ENCODE peak calls at places on chromosomes 1 and 21, in nine cellular contexts. X, M, N, K, D, O, R, Z and E are unnamed samples.

GRCh38 chr1:108845991-108846390 is 10.9 kb downstream of the AKNAD1 start:
- DNase-seq in N (no peak), R (no peak), K (no peak), O (no peak), X (no peak), M (no peak), Z (no peak), D (no peak), E (no peak)

GRCh38 chr1:217453816-217454215 is 177.1 kb downstream of the GPATCH2 start:
- DNase-seq in O (no peak), R (no peak), M (no peak), Z (no peak), K (no peak), X (no peak), N (no peak), D (no peak), E (no peak)

GRCh38 chr1:220755316-220755715 is 7.2 kb downstream of the MTARC2 start:
- DNase-seq in O (no peak), K (no peak), R (no peak), N (no peak), X (no peak), D (no peak), Z (no peak), M (no peak), E (no peak)

GRCh38 chr1:183276386-183276785 is 90.3 kb downstream of the LAMC2 start:
- DNase-seq in D (no peak), Z (no peak), R (no peak), K (no peak), N (no peak), X (no peak), O (no peak), M (no peak), E (no peak)

GRCh38 chr1:205936846-205937707 is 6.2 kb downstream of the SLC26A9 start:
- DNase-seq in M (no peak), K (no peak), D (no peak), O (no peak), Z (no peak), R (peak), N (no peak), X (no peak), E (no peak)

GRCh38 chr1:172450524-172450885 is 6.6 kb upstream of the PIGC start:
- DNase-seq in K (no peak), X (no peak), D (no peak), Z (no peak), M (no peak), O (no peak), N (no peak), R (peak), E (no peak)

GRCh38 chr1:209875510-209875909 is 47.7 kb downstream of the UTP25 start:
- DNase-seq in R (peak), Z (no peak), X (peak), M (no peak), K (peak), D (no peak), O (no peak), N (no peak), E (no peak)

GRCh38 chr1:48214820-48215219 is 7.7 kb upstream of the SLC5A9 start:
- DNase-seq in D (no peak), X (no peak), O (no peak), N (no peak), R (no peak), K (no peak), M (no peak), Z (no peak), E (no peak)

GRCh38 chr1:19250629-19251304 is 557 bp downstream of the EMC1 start:
- DNase-seq in N (no peak), R (no peak), Z (no peak), O (no peak), M (peak), D (peak), K (no peak), X (no peak), E (no peak)

GRCh38 chr1:240235521-240236288 is 144.0 kb downstream of the FMN2 start:
- DNase-seq in M (no peak), K (no peak), R (peak), N (no peak), X (no peak), Z (no peak), O (no peak), D (no peak), E (no peak)

GRCh38 chr1:186550832-186551231 is 89.9 kb upstream of the PDC start:
- DNase-seq in N (no peak), O (no peak), K (no peak), Z (no peak), X (no peak), D (no peak), M (no peak), R (no peak), E (no peak)

GRCh38 chr1:100354971-100355394 is 2.7 kb downstream of the CDC14A start:
- DNase-seq in O (no peak), K (peak), D (no peak), X (peak), Z (no peak), M (peak), R (peak), N (no peak), E (no peak)

GRCh38 chr1:51264470-51264869 is 28.4 kb downstream of the RNF11 start:
- DNase-seq in N (no peak), Z (no peak), R (peak), X (no peak), O (no peak), K (no peak), M (no peak), D (no peak), E (no peak)

GRCh38 chr21:41956926-41957729 is 3.3 kb upstream of the C2CD2 start:
- DNase-seq in M (no peak), D (no peak), R (peak), Z (no peak), X (no peak), N (no peak), K (no peak), O (no peak), E (no peak)

GRCh38 chr1:75035536-75035935 is 98.7 kb upstream of the LHX8 start:
- DNase-seq in Z (no peak), N (no peak), M (no peak), X (no peak), R (peak), K (no peak), O (no peak), D (no peak), E (no peak)

GRCh38 chr1:174005032-174005431 is 17.1 kb downstream of the RC3H1 start:
- DNase-seq in R (no peak), M (peak), Z (no peak), X (peak), K (no peak), N (no peak), O (no peak), D (peak), E (no peak)

GRCh38 chr1:18938707-18939070 is 17.8 kb downstream of the IFFO2 start:
- DNase-seq in X (no peak), D (no peak), N (no peak), Z (no peak), M (no peak), K (no peak), O (no peak), R (no peak), E (no peak)

GRCh38 chr1:39933956-39934941 is 20.7 kb upstream of the MFSD2A start:
- DNase-seq in M (no peak), N (no peak), R (peak), K (no peak), X (peak), O (no peak), Z (no peak), D (no peak), E (no peak)

GRCh38 chr1:1781526-1781903 is 3.2 kb upstream of the NADK start:
- DNase-seq in D (peak), M (no peak), K (no peak), Z (no peak), O (no peak), X (no peak), N (no peak), R (no peak), E (no peak)

GRCh38 chr21:34022557-34023335 is 50.6 kb upstream of the MRPS6 start:
- DNase-seq in D (peak), N (no peak), O (no peak), R (peak), Z (peak), X (peak), M (peak), K (no peak), E (no peak)

GRCh38 chr1:34060901-34061415 is 104.1 kb downstream of the CSMD2 start:
- DNase-seq in K (no peak), X (no peak), M (no peak), R (no peak), O (no peak), D (no peak), Z (no peak), N (no peak), E (no peak)

GRCh38 chr1:206890125-206890637 is 7.1 kb upstream of the IL24 start:
- DNase-seq in N (no peak), M (no peak), X (peak), O (no peak), K (no peak), R (peak), D (no peak), Z (no peak), E (no peak)

GRCh38 chr1:183310753-183311465 is 107.3 kb downstream of the NMNAT2 start:
- DNase-seq in O (no peak), K (no peak), R (no peak), X (peak), D (no peak), Z (no peak), M (no peak), N (no peak), E (no peak)

GRCh38 chr1:18109756-18110597 is 2.4 kb downstream of the IGSF21 start:
- DNase-seq in D (no peak), R (no peak), O (no peak), Z (no peak), K (no peak), N (no peak), X (peak), M (no peak), E (no peak)

GRCh38 chr1:207259391-207259790 is 62.1 kb upstream of the CD55 start:
- DNase-seq in K (no peak), O (no peak), N (no peak), R (peak), X (peak), Z (no peak), D (no peak), M (no peak), E (no peak)

GRCh38 chr1:201648066-201648910 is 109.4 kb downstream of the NAV1 start:
- DNase-seq in O (no peak), M (no peak), R (peak), X (no peak), D (no peak), K (peak), N (no peak), Z (no peak), E (no peak)

GRCh38 chr1:79006564-79006963 is at the start of gene ADGRL4:
- DNase-seq in D (no peak), X (no peak), O (no peak), Z (no peak), K (no peak), M (no peak), R (no peak), N (no peak), E (no peak)

GRCh38 chr1:174534789-174535188 is 87.0 kb downstream of the GPR52 start:
- DNase-seq in M (no peak), O (no peak), R (peak), N (no peak), K (no peak), D (no peak), Z (no peak), X (no peak), E (no peak)

GRCh38 chr1:1092890-1093609 is 18.9 kb upstream of the RNF223 start:
- DNase-seq in O (no peak), R (no peak), M (no peak), K (no peak), X (no peak), D (peak), N (no peak), Z (no peak), E (no peak)

GRCh38 chr1:196897158-196897828 is 9.4 kb downstream of the CFHR4 start:
- DNase-seq in X (peak), R (no peak), Z (no peak), K (no peak), D (no peak), M (no peak), N (no peak), O (no peak), E (no peak)

GRCh38 chr21:44958471-44959191 is 18.8 kb downstream of the SLX9 start:
- DNase-seq in N (no peak), X (no peak), K (no peak), M (no peak), O (no peak), D (no peak), Z (no peak), R (no peak), E (no peak)

GRCh38 chr1:998905-999796 is 746 bp downstream of the HES4 start:
- DNase-seq in O (no peak), N (peak), M (no peak), Z (no peak), X (no peak), D (no peak), K (no peak), R (peak), E (no peak)

GRCh38 chr1:167060141-167061072 is 29.8 kb downstream of the GPA33 start:
- DNase-seq in X (peak), M (peak), Z (no peak), N (no peak), D (peak), O (no peak), K (no peak), R (peak), E (no peak)

GRCh38 chr1:11753555-11754208 is 8.3 kb upstream of the C1orf167 start:
- DNase-seq in M (no peak), O (no peak), X (no peak), R (no peak), D (no peak), Z (no peak), K (no peak), N (no peak), E (no peak)

GRCh38 chr1:44647896-44648295 is 26.4 kb downstream of the TMEM53 start:
- DNase-seq in D (no peak), O (no peak), R (no peak), M (no peak), K (no peak), N (no peak), Z (no peak), X (no peak), E (no peak)

GRCh38 chr1:26838474-26839338 is 12.2 kb downstream of the ZDHHC18 start:
- DNase-seq in D (peak), M (no peak), X (no peak), O (peak), R (no peak), N (peak), Z (peak), K (no peak), E (peak)

GRCh38 chr21:45794040-45794439 is 150.5 kb downstream of the PCBP3 start:
- DNase-seq in K (no peak), D (no peak), X (no peak), R (no peak), N (no peak), Z (no peak), O (no peak), M (no peak), E (no peak)